ENCODE peak calls at places on chromosomes 5 and 9, in nine cellular contexts. W, X, R, Z, L, G, N, B and A are unnamed samples.

GRCh38 chr9:94894111-94894699 is 167.7 kb downstream of the AOPEP start:
- DNase-seq in W (no peak), X (no peak), R (no peak), Z (no peak), L (no peak), G (no peak), N (no peak), B (no peak), A (no peak)

GRCh38 chr9:93664549-93665120 is 88.3 kb downstream of the PHF2 start:
- DNase-seq in W (no peak), X (peak), R (peak), Z (no peak), L (no peak), G (no peak), N (no peak), B (no peak), A (no peak)

GRCh38 chr9:115469826-115470225 is 351.9 kb upstream of the TNC start:
- DNase-seq in W (no peak), X (no peak), R (no peak), Z (no peak), L (no peak), G (peak), N (no peak), B (no peak), A (no peak)

GRCh38 chr5:10701567-10702039 is 59.4 kb downstream of the DAP start:
- DNase-seq in W (peak), X (no peak), R (peak), Z (no peak), L (peak), G (peak), N (peak), B (no peak), A (no peak)

GRCh38 chr9:109755040-109755439 is 25.0 kb upstream of the PALM2AKAP2 start:
- DNase-seq in W (no peak), X (no peak), R (no peak), Z (no peak), L (no peak), G (peak), N (no peak), B (no peak), A (no peak)

GRCh38 chr5:132622608-132623007 is 35.4 kb upstream of the IL13 start:
- DNase-seq in W (no peak), X (no peak), R (no peak), Z (no peak), L (no peak), G (no peak), N (no peak), B (no peak), A (no peak)

GRCh38 chr9:111052831-111053230 is 14.6 kb upstream of the LPAR1 start:
- DNase-seq in W (peak), X (no peak), R (no peak), Z (no peak), L (no peak), G (peak), N (no peak), B (peak), A (no peak)

GRCh38 chr5:64766105-64766504 is 2.4 kb downstream of the SREK1IP1 start:
- DNase-seq in W (no peak), X (no peak), R (no peak), Z (no peak), L (no peak), G (peak), N (no peak), B (peak), A (no peak)

GRCh38 chr9:100099722-100100042 is 639 bp downstream of the INVS start:
- DNase-seq in W (no peak), X (peak), R (no peak), Z (no peak), L (no peak), G (no peak), N (no peak), B (no peak), A (no peak)

GRCh38 chr5:33231214-33231710 is 209.5 kb upstream of the TARS1 start:
- DNase-seq in W (no peak), X (no peak), R (no peak), Z (no peak), L (no peak), G (peak), N (peak), B (no peak), A (no peak)

GRCh38 chr9:113538131-113538530 is 74.6 kb downstream of the RGS3 start:
- DNase-seq in W (no peak), X (no peak), R (peak), Z (no peak), L (no peak), G (no peak), N (no peak), B (no peak), A (no peak)

GRCh38 chr5:154753792-154754191 is 1.4 kb upstream of the LARP1 start:
- DNase-seq in W (peak), X (no peak), R (peak), Z (peak), L (peak), G (peak), N (peak), B (no peak), A (no peak)

GRCh38 chr9:16985559-16986348 is 115.3 kb upstream of the BNC2 start:
- DNase-seq in W (peak), X (no peak), R (no peak), Z (no peak), L (peak), G (peak), N (peak), B (no peak), A (no peak)

GRCh38 chr9:111411266-111411665 is 72.9 kb downstream of the ECPAS start:
- DNase-seq in W (no peak), X (no peak), R (no peak), Z (no peak), L (no peak), G (no peak), N (no peak), B (no peak), A (no peak)

GRCh38 chr5:119131530-119132313 is 60.8 kb downstream of the DMXL1 start:
- DNase-seq in W (no peak), X (no peak), R (no peak), Z (no peak), L (no peak), G (no peak), N (no peak), B (no peak), A (no peak)

GRCh38 chr5:32158679-32158975 is 15.5 kb downstream of the GOLPH3 start:
- DNase-seq in W (no peak), X (no peak), R (no peak), Z (no peak), L (no peak), G (no peak), N (no peak), B (no peak), A (no peak)

GRCh38 chr9:131275332-131276106 is 791 bp downstream of the FAM78A start:
- DNase-seq in W (no peak), X (no peak), R (peak), Z (no peak), L (no peak), G (no peak), N (no peak), B (no peak), A (no peak)

GRCh38 chr5:80934751-80935150 is 25.4 kb upstream of the RASGRF2 start:
- DNase-seq in W (no peak), X (no peak), R (peak), Z (no peak), L (no peak), G (no peak), N (no peak), B (no peak), A (no peak)

GRCh38 chr9:111399772-111400563 is 69.9 kb upstream of the OR2K2 start:
- DNase-seq in W (no peak), X (no peak), R (peak), Z (peak), L (no peak), G (peak), N (peak), B (peak), A (no peak)

GRCh38 chr9:6968271-6968670 is 210.5 kb downstream of the KDM4C start:
- DNase-seq in W (no peak), X (no peak), R (no peak), Z (no peak), L (no peak), G (peak), N (peak), B (no peak), A (no peak)

GRCh38 chr5:155665371-155665770 is 651.8 kb downstream of the KIF4B start:
- DNase-seq in W (no peak), X (no peak), R (no peak), Z (no peak), L (no peak), G (no peak), N (no peak), B (no peak), A (no peak)

GRCh38 chr5:112957970-112958773 is 18.4 kb upstream of the DCP2 start:
- DNase-seq in W (peak), X (peak), R (no peak), Z (peak), L (no peak), G (peak), N (peak), B (peak), A (no peak)

GRCh38 chr9:26667882-26668281 is 224.7 kb downstream of the CAAP1 start:
- DNase-seq in W (no peak), X (no peak), R (no peak), Z (no peak), L (no peak), G (no peak), N (no peak), B (no peak), A (no peak)

GRCh38 chr9:137138701-137139467 is at the start of gene GRIN1:
- DNase-seq in W (no peak), X (no peak), R (peak), Z (no peak), L (no peak), G (peak), N (peak), B (no peak), A (no peak)

GRCh38 chr5:129593525-129593924 is 133.4 kb downstream of the ADAMTS19 start:
- DNase-seq in W (no peak), X (no peak), R (no peak), Z (no peak), L (no peak), G (no peak), N (no peak), B (peak), A (no peak)

GRCh38 chr9:131505012-131505411 is 2.3 kb downstream of the POMT1 start:
- DNase-seq in W (no peak), X (no peak), R (no peak), Z (no peak), L (no peak), G (no peak), N (no peak), B (no peak), A (no peak)

GRCh38 chr5:178515776-178516561 is 74.2 kb downstream of the COL23A1 start:
- DNase-seq in W (no peak), X (no peak), R (peak), Z (no peak), L (no peak), G (no peak), N (no peak), B (no peak), A (no peak)

GRCh38 chr5:148928141-148928540 is 101.7 kb downstream of the ADRB2 start:
- DNase-seq in W (no peak), X (no peak), R (peak), Z (no peak), L (no peak), G (peak), N (no peak), B (no peak), A (no peak)

GRCh38 chr9:6645153-6646027 is at the start of gene GLDC:
- DNase-seq in W (no peak), X (peak), R (peak), Z (peak), L (peak), G (no peak), N (peak), B (no peak), A (peak)

GRCh38 chr5:179270581-179271300 is 74.5 kb downstream of the ADAMTS2 start:
- DNase-seq in W (no peak), X (peak), R (peak), Z (no peak), L (no peak), G (peak), N (peak), B (no peak), A (no peak)

GRCh38 chr9:33868430-33869000 is 51.6 kb downstream of the UBE2R2 start:
- DNase-seq in W (peak), X (no peak), R (no peak), Z (peak), L (peak), G (peak), N (peak), B (no peak), A (no peak)

GRCh38 chr9:38421498-38422211 is 2.6 kb downstream of the IGFBPL1 start:
- DNase-seq in W (no peak), X (no peak), R (peak), Z (no peak), L (no peak), G (no peak), N (no peak), B (no peak), A (peak)

GRCh38 chr9:69171049-69171448 is 3.0 kb upstream of the TJP2 start:
- DNase-seq in W (no peak), X (no peak), R (no peak), Z (no peak), L (no peak), G (no peak), N (peak), B (peak), A (no peak)

GRCh38 chr5:10689391-10690081 is 71.5 kb downstream of the DAP start:
- DNase-seq in W (peak), X (no peak), R (peak), Z (no peak), L (no peak), G (peak), N (peak), B (no peak), A (peak)

DNA sequence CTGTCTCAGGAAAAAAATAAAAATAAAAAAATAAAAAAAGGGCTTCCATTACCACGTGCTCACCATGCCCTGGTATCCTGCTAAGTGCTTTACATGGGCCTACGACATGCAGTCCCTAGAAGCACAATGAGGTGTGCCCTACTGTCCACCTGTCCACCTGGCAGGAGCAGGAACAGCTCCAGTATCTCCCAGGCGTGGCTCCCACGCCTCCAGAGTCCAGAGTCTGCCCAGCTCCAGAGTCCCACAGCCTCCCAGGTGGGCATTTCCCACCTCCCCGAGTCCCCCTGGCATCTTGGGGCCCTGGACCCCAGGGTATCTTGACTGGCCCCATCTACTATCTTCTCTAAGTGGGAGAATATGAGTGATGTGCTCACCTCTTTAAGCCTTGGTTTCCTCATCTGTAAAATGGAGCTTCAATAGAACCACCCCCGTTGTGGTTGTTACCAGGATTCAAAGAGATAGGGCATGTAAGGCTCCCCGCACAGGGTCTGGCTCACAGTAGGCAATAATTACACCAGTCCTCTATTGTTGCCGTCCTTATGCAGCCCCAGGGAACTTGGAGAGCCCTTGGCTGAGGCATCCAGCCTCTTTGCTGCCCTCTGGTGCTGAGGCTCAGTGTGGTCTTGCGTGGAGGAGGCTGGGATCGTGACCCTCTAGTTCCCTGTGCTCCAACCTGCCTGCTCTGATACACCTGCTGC is 8.9 kb downstream of the CXCL14 start:
- DNase-seq in W (peak), X (no peak), R (peak), Z (no peak), L (no peak), G (peak), N (peak), B (no peak), A (no peak)
- TF ChIP-seq CTCF in W (peak), X (peak), R (peak), Z (peak), L (peak), G (peak), N (peak), B (peak), A (peak)

GRCh38 chr5:137220523-137220927 is 278.6 kb downstream of the SPOCK1 start:
- DNase-seq in W (peak), X (no peak), R (peak), Z (peak), L (no peak), G (peak), N (peak), B (peak), A (no peak)
- TF ChIP-seq CTCF in W (peak), X (peak), R (peak), Z (peak), L (peak), G (peak), N (peak), B (peak), A (peak)

GRCh38 chr9:2023532-2023931 is 8.4 kb downstream of the SMARCA2 start:
- DNase-seq in W (no peak), X (no peak), R (no peak), Z (no peak), L (no peak), G (no peak), N (no peak), B (no peak), A (no peak)
- TF ChIP-seq CTCF in W (no peak), X (no peak), R (no peak), Z (no peak), L (no peak), G (no peak), N (no peak), B (no peak), A (no peak)

GRCh38 chr9:28073278-28073677 is 500.0 kb upstream of the C9orf72 start:
- DNase-seq in W (peak), X (no peak), R (peak), Z (peak), L (peak), G (peak), N (peak), B (no peak), A (no peak)
- TF ChIP-seq CTCF in W (peak), X (peak), R (peak), Z (peak), L (peak), G (peak), N (peak), B (peak), A (peak)

DNA sequence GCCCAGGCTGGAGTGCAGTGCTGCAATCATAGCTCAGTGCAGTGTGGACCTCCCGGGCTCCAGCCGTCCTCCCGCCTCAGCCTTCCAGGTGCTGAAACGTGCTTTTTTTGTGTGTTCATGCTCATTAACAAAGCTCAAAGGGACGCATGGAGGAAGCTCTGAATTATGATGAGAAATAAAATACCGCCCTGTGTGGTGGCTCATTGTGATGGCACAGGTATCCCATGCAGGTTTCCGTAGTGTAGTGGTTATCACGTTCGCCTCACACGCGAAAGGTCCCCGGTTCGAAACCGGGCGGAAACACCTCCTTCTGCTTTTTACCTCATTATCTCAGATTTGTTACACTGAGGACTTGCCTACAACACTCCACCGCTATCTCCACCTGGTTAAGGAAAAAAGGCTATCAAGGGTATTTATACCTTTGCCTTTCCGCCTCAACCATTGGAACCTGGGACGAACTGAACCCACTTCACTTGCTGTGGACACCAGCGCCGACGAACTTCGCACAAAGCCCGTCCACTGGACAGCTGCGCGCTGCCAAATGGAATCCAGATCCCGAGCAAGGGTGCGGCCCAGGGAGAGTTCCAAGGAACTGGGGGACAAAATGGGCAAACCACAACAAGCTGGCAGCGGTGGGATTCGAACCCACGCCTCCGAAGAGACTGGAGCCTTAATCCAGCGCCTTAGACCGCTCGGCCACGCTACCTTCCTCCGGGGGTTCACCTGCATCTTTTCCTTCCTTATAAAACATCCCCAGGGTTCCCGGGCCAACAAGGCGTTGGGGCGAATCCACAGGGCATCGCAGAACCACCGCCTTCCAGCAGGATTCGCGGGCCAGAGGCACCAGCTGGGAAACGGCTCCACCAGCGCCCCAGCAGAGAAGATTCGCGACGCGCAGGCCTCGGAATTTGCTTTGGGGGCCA is 26.3 kb downstream of the OR2V2 start:
- DNase-seq in W (peak), X (no peak), R (peak), Z (peak), L (no peak), G (peak), N (no peak), B (peak), A (no peak)
- TF ChIP-seq CTCF in W (no peak), X (no peak), R (peak), Z (no peak), L (no peak), G (no peak), N (no peak), B (peak), A (no peak)

DNA sequence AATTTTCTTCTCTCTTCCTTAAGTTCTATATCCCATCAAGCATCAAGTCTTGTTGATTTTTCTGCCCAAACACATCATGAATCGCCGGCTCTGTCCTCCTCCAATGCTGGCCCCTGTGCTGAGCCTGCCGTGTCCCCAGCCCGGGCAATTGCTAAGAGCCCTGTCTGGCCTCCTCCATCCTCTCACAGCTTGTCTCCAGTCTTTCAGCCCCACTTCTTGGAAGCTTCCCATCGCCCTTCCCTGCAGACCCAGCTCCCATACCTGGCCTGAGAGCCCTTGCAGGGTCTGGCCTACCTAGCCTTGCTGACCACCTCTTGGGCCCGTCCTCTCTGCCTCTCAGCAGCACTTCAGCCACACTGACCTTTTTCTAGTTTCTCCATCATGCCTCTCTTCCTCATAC is 61.9 kb downstream of the COL15A1 start:
- DNase-seq in W (no peak), X (no peak), R (peak), Z (no peak), L (no peak), G (no peak), N (no peak), B (no peak), A (no peak)
- TF ChIP-seq CTCF in W (no peak), X (no peak), R (no peak), Z (no peak), L (no peak), G (no peak), N (no peak), B (no peak), A (no peak)

DNA sequence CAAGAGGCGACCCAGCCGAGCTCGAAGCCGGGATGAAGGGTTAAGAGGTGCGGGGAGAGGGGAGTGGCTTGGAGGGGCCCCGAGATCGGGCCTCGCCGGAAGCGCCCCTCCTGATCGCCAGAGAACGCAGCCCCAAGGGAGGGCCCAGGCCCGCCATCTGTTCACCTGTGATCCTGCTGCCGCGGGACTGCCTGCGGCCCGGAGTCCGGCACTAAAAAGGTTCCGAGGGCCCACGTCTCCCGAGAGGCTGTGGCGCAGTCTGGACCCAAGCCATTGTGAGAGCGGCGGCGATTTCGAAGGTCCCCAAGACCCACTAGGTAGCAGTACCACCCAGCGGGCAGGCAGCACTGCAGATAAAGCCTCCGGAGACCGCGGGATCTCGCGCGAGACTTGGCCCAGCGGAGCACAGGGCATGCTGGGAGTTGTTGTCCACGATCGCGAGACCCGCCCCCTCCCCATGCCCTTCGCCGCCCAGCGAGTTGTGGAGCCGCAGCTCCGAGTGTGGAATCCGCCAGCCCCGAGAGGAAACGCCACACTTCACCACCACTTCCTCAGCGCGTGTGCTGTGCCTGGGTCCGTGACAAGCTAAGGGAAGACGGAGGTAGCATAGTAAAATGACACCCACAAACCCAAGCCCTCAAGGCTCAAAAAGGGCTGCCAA is at the start of gene KIAA1191:
- DNase-seq in W (peak), X (peak), R (peak), Z (peak), L (peak), G (peak), N (peak), B (peak), A (peak)
- TF ChIP-seq CTCF in W (peak), X (peak), R (no peak), Z (peak), L (peak), G (peak), N (peak), B (peak), A (peak)